ENCODE peak calls at places on chromosome 16, in four cellular contexts. K is effector memory CD4-positive, alpha-beta T cell; O is suprapubic skin; J is left ventricle myocardium inferior. U is an unnamed sample.

GRCh38 chr16:80526418-80527061 is 14.3 kb upstream of the DYNLRB2 start:
- DNase-seq in K (peak; percentile 9), O (no peak), J (no peak), U (no peak)

GRCh38 chr16:55470533-55471371 is 8.2 kb upstream of the MMP2 start:
- DNase-seq in K (no peak), O (no peak), J (no peak), U (peak; percentile 4)

GRCh38 chr16:47625115-47625567 is 164.0 kb downstream of the PHKB start:
- DNase-seq in K (no peak), O (no peak), J (no peak), U (no peak)

GRCh38 chr16:1014221-1014620 is 32.7 kb downstream of the SOX8 start:
- DNase-seq in K (no peak), O (no peak), J (no peak), U (no peak)

GRCh38 chr16:72649254-72649944 is 398.5 kb downstream of the ZFHX3 start:
- DNase-seq in K (no peak), O (no peak), J (no peak), U (no peak)

GRCh38 chr16:5228369-5228768 is 130.8 kb upstream of the EEF2KMT start:
- DNase-seq in K (no peak), O (no peak), J (no peak), U (no peak)

GRCh38 chr16:87762071-87762571 is 3.7 kb downstream of the KLHDC4 start:
- DNase-seq in K (no peak), O (no peak), J (no peak), U (no peak)

GRCh38 chr16:12315330-12316138 is 339.0 kb downstream of the SNX29 start:
- DNase-seq in K (no peak), O (no peak), J (no peak), U (no peak)

DNA sequence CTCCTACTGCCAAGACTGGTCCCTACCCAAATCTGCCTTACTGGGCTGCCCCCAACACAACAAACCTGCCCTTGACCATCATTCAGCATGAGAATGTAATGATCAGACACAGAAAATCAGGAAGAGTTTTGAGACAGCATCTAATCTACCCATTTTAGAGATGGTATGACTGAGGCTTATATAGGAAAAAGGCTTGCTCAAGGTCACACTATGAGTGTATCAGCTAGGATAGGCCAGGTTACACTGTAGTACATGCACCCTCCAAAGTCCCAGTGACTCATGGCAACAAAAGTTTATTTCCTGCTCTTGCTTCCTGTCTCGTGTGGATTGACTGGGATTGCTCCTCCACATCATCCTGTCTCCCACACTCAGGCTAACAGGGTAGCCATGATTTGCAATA is 27.9 kb downstream of the NLRC5 start:
- DNase-seq in K (no peak), O (no peak), J (no peak), U (no peak)
- H3K27ac ChIP-seq in K (peak overlapping the region; percentile 45), O (no peak overlapping the region), J (no peak overlapping the region), U (no peak overlapping the region)

GRCh38 chr16:68093816-68094613 is 8.8 kb downstream of the NFATC3 start:
- DNase-seq in K (no peak), O (no peak), J (no peak), U (no peak)
- H3K27ac ChIP-seq in K (no peak overlapping the region), O (no peak overlapping the region), J (no peak overlapping the region), U (no peak overlapping the region)

DNA sequence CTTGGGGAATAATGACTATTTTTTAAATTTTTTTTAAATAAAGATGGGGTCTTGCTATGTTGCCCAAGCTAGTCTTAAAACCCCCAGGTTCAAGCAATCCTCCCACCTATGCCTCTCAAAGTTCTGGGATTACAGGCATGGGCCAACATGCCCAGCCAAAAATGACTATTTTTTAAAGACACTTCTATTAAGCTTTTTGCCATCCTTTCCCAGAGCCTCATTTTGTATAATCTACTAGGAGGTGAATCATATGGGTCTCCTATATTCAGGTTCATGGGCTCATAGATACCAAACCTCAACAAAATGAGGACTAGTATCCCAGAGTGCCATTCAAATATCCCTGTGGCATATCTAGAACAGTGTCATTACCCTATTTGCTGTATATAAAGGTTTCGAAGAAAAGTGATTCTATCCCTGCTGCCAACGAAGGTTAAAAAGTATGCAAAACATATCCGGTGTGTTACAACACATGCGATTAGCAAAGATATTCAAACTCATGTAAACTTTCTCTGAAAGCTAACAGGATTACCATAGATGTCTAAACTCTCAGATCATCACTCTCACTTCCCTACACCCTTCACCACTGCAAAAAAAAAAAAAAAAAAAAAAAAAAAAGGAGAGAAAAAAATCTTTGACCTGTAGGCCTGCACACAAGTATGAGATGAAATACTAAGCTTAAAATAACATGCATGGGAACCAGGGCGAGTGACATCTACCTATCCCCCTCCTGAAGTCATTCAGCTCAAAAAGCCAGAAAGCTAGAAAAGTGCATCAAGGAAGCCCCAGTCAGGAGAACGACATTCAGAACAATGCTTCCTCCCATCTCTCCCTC is 23.5 kb downstream of the XPO6 start:
- DNase-seq in K (no peak), O (no peak), J (no peak), U (no peak)
- H3K27ac ChIP-seq in K (peak overlapping the region; percentile 76), O (no peak overlapping the region), J (no peak overlapping the region), U (no peak overlapping the region)

DNA sequence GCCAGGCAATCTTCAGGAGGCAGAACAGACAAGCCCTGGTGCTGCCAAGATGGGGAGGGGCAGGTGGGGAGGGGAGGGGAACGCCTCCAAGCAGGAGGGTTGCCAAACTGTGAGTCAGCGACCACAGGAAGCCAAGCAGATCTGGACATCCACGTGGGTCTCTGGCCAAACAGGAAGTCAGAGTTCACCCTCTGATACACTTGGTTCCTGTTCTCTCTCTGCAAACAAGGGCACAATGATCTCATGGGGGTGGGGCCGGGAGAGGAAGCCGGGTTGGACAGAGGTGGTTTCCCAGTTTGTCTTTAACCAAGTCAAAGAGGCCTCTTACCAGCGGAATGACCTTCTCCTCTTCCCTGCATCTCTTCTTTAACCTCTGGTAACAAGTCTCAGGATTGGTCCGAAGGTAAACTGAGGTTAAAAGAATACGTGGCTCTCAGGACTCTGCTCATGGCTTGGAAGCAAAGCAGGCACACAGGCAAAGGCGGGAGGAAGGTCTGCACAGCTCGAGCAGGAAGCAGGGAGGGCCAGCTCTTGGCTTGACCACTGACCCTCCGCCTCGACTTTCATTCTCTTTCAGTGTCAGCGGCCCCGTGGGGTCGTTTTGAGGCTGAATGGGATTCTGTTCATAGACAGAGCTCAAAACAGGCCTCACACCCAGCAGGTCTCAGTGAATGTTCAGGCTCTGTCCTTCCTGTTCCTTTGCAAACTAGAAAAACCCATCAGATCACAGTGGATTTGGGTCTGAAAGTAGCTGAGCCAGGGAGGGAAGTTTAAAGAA is 32.9 kb downstream of the TK2 start:
- DNase-seq in K (peak; percentile 81), O (peak; percentile 96), J (peak; percentile 97), U (peak; percentile 91)
- H3K27ac ChIP-seq in K (peak overlapping the region; percentile 88), O (peak overlapping the region; percentile 94), J (peak overlapping the region; percentile 99), U (peak overlapping the region; percentile 100)

GRCh38 chr16:86580063-86580797 is 1.9 kb downstream of the FOXL1 start:
- DNase-seq in K (no peak), O (no peak), J (no peak), U (no peak)

GRCh38 chr16:86579268-86580062 is 1.1 kb downstream of the FOXL1 start:
- DNase-seq in K (no peak), O (no peak), J (no peak), U (no peak)

GRCh38 chr16:86581458-86581857 is 3.1 kb downstream of the FOXL1 start:
- DNase-seq in K (no peak), O (no peak), J (no peak), U (no peak)

GRCh38 chr16:86578499-86579267 is at the start of gene FOXL1:
- DNase-seq in K (no peak), O (no peak), J (peak; percentile 57), U (no peak)

DNA sequence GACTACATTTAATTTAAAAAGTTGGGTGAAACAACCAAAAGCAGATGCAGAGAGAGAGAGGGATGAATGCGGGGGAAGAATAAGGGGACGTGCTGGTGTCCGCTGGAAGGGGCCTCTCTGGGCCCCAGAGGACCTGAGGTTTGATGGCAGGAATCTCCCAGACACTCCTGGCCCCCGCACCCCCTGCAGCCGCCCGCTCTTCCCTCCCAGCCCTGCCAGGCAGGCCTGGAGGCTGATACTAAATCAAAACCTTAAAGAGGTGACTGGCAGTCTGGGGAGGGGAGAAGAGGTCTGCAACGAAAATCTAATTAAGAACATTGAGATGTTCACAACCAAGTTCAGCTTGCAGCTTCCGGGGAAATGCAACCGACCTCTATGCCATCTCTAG is 2.4 kb downstream of the FOXL1 start:
- DNase-seq in K (no peak), O (no peak), J (no peak), U (no peak)
- H3K27ac ChIP-seq in K (no peak overlapping the region), O (no peak overlapping the region), J (peak overlapping the region; percentile 88), U (no peak overlapping the region)